ENCODE peak calls at places on chromosomes 12 and 14, in seven cellular contexts. One of them, this sample, is unnamed. For H3K4me1, the result is how much of the 10 kb centered on the place peaks cover.

GRCh38 chr14:105537580-105538474 is 11.4 kb downstream of the TMEM121 start:
- DNase-seq in IMR-90: no peak
- DNase-seq in PC-3: peak
- DNase-seq in NT2/D1: no peak
- DNase-seq in astrocyte: no peak
- DNase-seq in endothelial cell of umbilical vein: no peak
- DNase-seq in mesenchymal stem cell: no peak
- DNase-seq in this sample: peak

GRCh38 chr14:31935406-31935805 is 141.7 kb upstream of the ARHGAP5 start:
- DNase-seq in IMR-90: no peak
- DNase-seq in PC-3: no peak
- DNase-seq in NT2/D1: no peak
- DNase-seq in astrocyte: no peak
- DNase-seq in endothelial cell of umbilical vein: no peak
- DNase-seq in mesenchymal stem cell: no peak
- DNase-seq in this sample: no peak

GRCh38 chr12:129385637-129385990 is 518.2 kb downstream of the TMEM132D start:
- DNase-seq in IMR-90: no peak
- DNase-seq in PC-3: no peak
- DNase-seq in NT2/D1: no peak
- DNase-seq in astrocyte: no peak
- DNase-seq in endothelial cell of umbilical vein: no peak
- DNase-seq in mesenchymal stem cell: no peak
- DNase-seq in this sample: peak

GRCh38 chr12:104582739-104583138 is 126.0 kb downstream of the CHST11 start:
- DNase-seq in IMR-90: no peak
- DNase-seq in PC-3: no peak
- DNase-seq in NT2/D1: no peak
- DNase-seq in astrocyte: no peak
- DNase-seq in endothelial cell of umbilical vein: no peak
- DNase-seq in mesenchymal stem cell: no peak
- DNase-seq in this sample: no peak

GRCh38 chr14:102994689-102995088 is 62.7 kb downstream of the CDC42BPB start:
- DNase-seq in IMR-90: no peak
- DNase-seq in PC-3: no peak
- DNase-seq in NT2/D1: no peak
- DNase-seq in astrocyte: no peak
- DNase-seq in endothelial cell of umbilical vein: no peak
- DNase-seq in mesenchymal stem cell: no peak
- DNase-seq in this sample: no peak

GRCh38 chr14:93375673-93376156 is 28.7 kb downstream of the COX8C start:
- DNase-seq in IMR-90: no peak
- DNase-seq in PC-3: no peak
- DNase-seq in NT2/D1: no peak
- DNase-seq in astrocyte: no peak
- DNase-seq in endothelial cell of umbilical vein: no peak
- DNase-seq in mesenchymal stem cell: no peak
- DNase-seq in this sample: no peak

GRCh38 chr14:66379116-66379515 is 107.1 kb upstream of the CCDC196 start:
- DNase-seq in IMR-90: no peak
- DNase-seq in PC-3: peak
- DNase-seq in NT2/D1: no peak
- DNase-seq in astrocyte: peak
- DNase-seq in endothelial cell of umbilical vein: no peak
- DNase-seq in mesenchymal stem cell: no peak
- DNase-seq in this sample: no peak

GRCh38 chr12:66638666-66639065 is 40.2 kb downstream of the GRIP1 start:
- DNase-seq in IMR-90: no peak
- DNase-seq in PC-3: no peak
- DNase-seq in NT2/D1: no peak
- DNase-seq in astrocyte: no peak
- DNase-seq in endothelial cell of umbilical vein: no peak
- DNase-seq in mesenchymal stem cell: no peak
- DNase-seq in this sample: no peak

GRCh38 chr14:70901218-70901772 is 6.0 kb upstream of the PCNX1 start:
- DNase-seq in IMR-90: peak
- DNase-seq in PC-3: no peak
- DNase-seq in NT2/D1: no peak
- DNase-seq in astrocyte: peak
- DNase-seq in endothelial cell of umbilical vein: no peak
- DNase-seq in mesenchymal stem cell: peak
- DNase-seq in this sample: peak

GRCh38 chr12:130764475-130765185 is 48.5 kb upstream of the RIMBP2 start:
- DNase-seq in IMR-90: peak
- DNase-seq in PC-3: peak
- DNase-seq in NT2/D1: no peak
- DNase-seq in astrocyte: peak
- DNase-seq in endothelial cell of umbilical vein: peak
- DNase-seq in mesenchymal stem cell: peak
- DNase-seq in this sample: peak

GRCh38 chr12:67424784-67425183 is 155.6 kb downstream of the CAND1 start:
- DNase-seq in IMR-90: no peak
- DNase-seq in PC-3: peak
- DNase-seq in NT2/D1: no peak
- DNase-seq in astrocyte: no peak
- DNase-seq in endothelial cell of umbilical vein: no peak
- DNase-seq in mesenchymal stem cell: no peak
- DNase-seq in this sample: no peak

GRCh38 chr12:77163068-77163810 is 97.9 kb upstream of the E2F7 start:
- DNase-seq in IMR-90: no peak
- DNase-seq in PC-3: no peak
- DNase-seq in NT2/D1: no peak
- DNase-seq in astrocyte: no peak
- DNase-seq in endothelial cell of umbilical vein: no peak
- DNase-seq in mesenchymal stem cell: no peak
- DNase-seq in this sample: peak

GRCh38 chr14:56150645-56151345 is 32.6 kb downstream of the PELI2 start:
- DNase-seq in IMR-90: no peak
- DNase-seq in PC-3: no peak
- DNase-seq in NT2/D1: no peak
- DNase-seq in astrocyte: no peak
- DNase-seq in endothelial cell of umbilical vein: no peak
- DNase-seq in mesenchymal stem cell: no peak
- DNase-seq in this sample: no peak

GRCh38 chr14:100709252-100709955 is 17.3 kb upstream of the DLK1 start:
- DNase-seq in IMR-90: peak
- DNase-seq in PC-3: peak
- DNase-seq in NT2/D1: no peak
- DNase-seq in astrocyte: no peak
- DNase-seq in endothelial cell of umbilical vein: peak
- DNase-seq in mesenchymal stem cell: peak
- DNase-seq in this sample: peak

GRCh38 chr12:107731376-107731775 is 29.6 kb downstream of the PRDM4 start:
- DNase-seq in IMR-90: no peak
- DNase-seq in PC-3: peak
- DNase-seq in NT2/D1: no peak
- DNase-seq in astrocyte: no peak
- DNase-seq in endothelial cell of umbilical vein: peak
- DNase-seq in mesenchymal stem cell: no peak
- DNase-seq in this sample: no peak

GRCh38 chr12:12086331-12086730 is 15.6 kb downstream of the BCL2L14 start:
- DNase-seq in IMR-90: no peak
- DNase-seq in PC-3: peak
- DNase-seq in NT2/D1: no peak
- DNase-seq in astrocyte: no peak
- DNase-seq in endothelial cell of umbilical vein: no peak
- DNase-seq in mesenchymal stem cell: no peak
- DNase-seq in this sample: no peak

GRCh38 chr12:96828169-96828789 is 78.8 kb upstream of the NEDD1 start:
- DNase-seq in IMR-90: no peak
- DNase-seq in PC-3: no peak
- DNase-seq in NT2/D1: no peak
- DNase-seq in astrocyte: no peak
- DNase-seq in endothelial cell of umbilical vein: no peak
- DNase-seq in mesenchymal stem cell: no peak
- DNase-seq in this sample: no peak

GRCh38 chr12:89542912-89543592 is 17.2 kb upstream of the POC1B start:
- DNase-seq in IMR-90: peak
- DNase-seq in PC-3: peak
- DNase-seq in NT2/D1: peak
- DNase-seq in astrocyte: peak
- DNase-seq in endothelial cell of umbilical vein: peak
- DNase-seq in mesenchymal stem cell: peak
- DNase-seq in this sample: peak

DNA sequence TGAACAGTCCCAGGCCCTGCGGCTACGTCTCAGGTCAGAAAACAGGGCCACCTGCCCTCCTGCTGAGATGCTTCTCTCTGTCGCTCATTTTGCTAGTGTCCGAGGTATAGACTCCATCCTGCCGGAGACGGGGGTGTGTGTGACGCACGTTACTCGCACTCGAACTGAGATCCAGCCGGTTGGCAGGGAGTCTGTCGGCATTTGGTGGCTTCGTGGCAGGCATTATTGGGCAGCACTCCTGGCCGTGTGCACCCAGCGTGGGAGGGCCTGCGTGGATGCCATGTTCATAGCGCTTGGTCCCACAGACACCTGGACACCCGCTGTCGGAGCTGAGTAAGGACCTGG is 28.4 kb downstream of the AACS start:
- DNase-seq in IMR-90: no peak
- DNase-seq in PC-3: no peak
- DNase-seq in NT2/D1: no peak
- DNase-seq in astrocyte: no peak
- DNase-seq in endothelial cell of umbilical vein: no peak
- DNase-seq in mesenchymal stem cell: no peak
- DNase-seq in this sample: no peak
- H3K4me1 ChIP-seq in IMR-90: under half
- H3K4me1 ChIP-seq in PC-3: under half
- H3K4me1 ChIP-seq in NT2/D1: under half
- H3K4me1 ChIP-seq in astrocyte: under half
- H3K4me1 ChIP-seq in endothelial cell of umbilical vein: under half
- H3K4me1 ChIP-seq in mesenchymal stem cell: under half
- H3K4me1 ChIP-seq in this sample: under half

GRCh38 chr12:125221602-125222001 is 156.4 kb downstream of the AACS start:
- DNase-seq in IMR-90: no peak
- DNase-seq in PC-3: no peak
- DNase-seq in NT2/D1: no peak
- DNase-seq in astrocyte: no peak
- DNase-seq in endothelial cell of umbilical vein: no peak
- DNase-seq in mesenchymal stem cell: no peak
- DNase-seq in this sample: no peak

GRCh38 chr12:125222876-125223275 is 157.6 kb downstream of the AACS start:
- DNase-seq in IMR-90: no peak
- DNase-seq in PC-3: no peak
- DNase-seq in NT2/D1: no peak
- DNase-seq in astrocyte: no peak
- DNase-seq in endothelial cell of umbilical vein: no peak
- DNase-seq in mesenchymal stem cell: no peak
- DNase-seq in this sample: no peak

GRCh38 chr12:125218952-125219351 is 153.7 kb downstream of the AACS start:
- DNase-seq in IMR-90: no peak
- DNase-seq in PC-3: no peak
- DNase-seq in NT2/D1: no peak
- DNase-seq in astrocyte: no peak
- DNase-seq in endothelial cell of umbilical vein: no peak
- DNase-seq in mesenchymal stem cell: no peak
- DNase-seq in this sample: peak

GRCh38 chr12:125217308-125217707 is 152.1 kb downstream of the AACS start:
- DNase-seq in IMR-90: no peak
- DNase-seq in PC-3: no peak
- DNase-seq in NT2/D1: no peak
- DNase-seq in astrocyte: no peak
- DNase-seq in endothelial cell of umbilical vein: no peak
- DNase-seq in mesenchymal stem cell: no peak
- DNase-seq in this sample: no peak

DNA sequence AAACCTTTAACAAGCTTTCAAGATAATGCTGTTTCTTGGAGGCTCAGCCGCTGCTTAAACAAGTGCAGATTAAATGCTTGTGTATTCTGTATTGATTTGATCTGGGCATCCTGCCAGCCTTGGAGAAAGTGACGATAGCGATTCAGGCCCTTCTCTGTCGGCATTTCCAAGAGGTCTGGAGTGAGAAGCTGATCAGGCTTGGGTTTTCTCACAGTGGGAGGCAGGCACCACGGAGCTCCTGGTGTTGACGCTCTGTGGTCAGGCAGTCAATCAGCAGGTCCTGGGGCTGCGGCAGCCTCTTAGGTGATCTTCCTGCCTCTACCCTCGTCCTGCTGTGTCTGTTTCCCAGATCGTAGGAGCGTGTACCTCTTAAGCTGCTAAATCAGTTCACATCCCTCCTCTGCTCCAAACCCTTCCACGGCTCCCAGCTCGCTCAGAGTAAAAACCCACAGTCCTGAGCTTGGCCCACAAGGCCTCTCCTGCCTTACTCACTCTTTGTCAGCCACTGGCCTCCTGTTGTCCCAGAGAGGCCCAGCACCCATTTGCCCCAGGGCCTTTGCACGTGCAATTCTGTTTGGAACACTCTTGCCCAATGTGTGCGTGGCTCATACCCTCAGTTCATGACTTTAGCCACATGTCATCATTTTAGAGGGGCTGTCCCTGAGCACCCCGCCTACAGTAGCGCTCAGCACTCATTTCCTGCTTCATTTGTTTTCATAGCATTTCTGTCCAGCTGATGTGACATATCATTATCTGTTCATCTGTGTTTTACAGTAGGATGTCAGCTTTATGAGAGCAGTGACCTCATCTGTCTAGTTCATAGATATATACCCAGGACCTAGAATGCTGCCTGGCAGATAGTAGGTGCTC is 155.4 kb downstream of the AACS start:
- DNase-seq in IMR-90: no peak
- DNase-seq in PC-3: no peak
- DNase-seq in NT2/D1: no peak
- DNase-seq in astrocyte: no peak
- DNase-seq in endothelial cell of umbilical vein: no peak
- DNase-seq in mesenchymal stem cell: no peak
- DNase-seq in this sample: no peak
- H3K9ac ChIP-seq in IMR-90: no peak
- H3K9ac ChIP-seq in PC-3: no peak
- H3K9ac ChIP-seq in NT2/D1: no peak
- H3K9ac ChIP-seq in astrocyte: no peak
- H3K9ac ChIP-seq in endothelial cell of umbilical vein: no peak
- H3K9ac ChIP-seq in mesenchymal stem cell: no peak
- H3K9ac ChIP-seq in this sample: no peak

GRCh38 chr12:6338955-6339761 is 2.7 kb downstream of the TNFRSF1A start:
- DNase-seq in IMR-90: no peak
- DNase-seq in PC-3: no peak
- DNase-seq in NT2/D1: no peak
- DNase-seq in astrocyte: no peak
- DNase-seq in endothelial cell of umbilical vein: peak
- DNase-seq in mesenchymal stem cell: peak
- DNase-seq in this sample: no peak
- H3K4me3 ChIP-seq in IMR-90: peak
- H3K4me3 ChIP-seq in PC-3: peak
- H3K4me3 ChIP-seq in NT2/D1: peak
- H3K4me3 ChIP-seq in astrocyte: peak
- H3K4me3 ChIP-seq in endothelial cell of umbilical vein: peak
- H3K4me3 ChIP-seq in mesenchymal stem cell: peak
- H3K4me3 ChIP-seq in this sample: peak

DNA sequence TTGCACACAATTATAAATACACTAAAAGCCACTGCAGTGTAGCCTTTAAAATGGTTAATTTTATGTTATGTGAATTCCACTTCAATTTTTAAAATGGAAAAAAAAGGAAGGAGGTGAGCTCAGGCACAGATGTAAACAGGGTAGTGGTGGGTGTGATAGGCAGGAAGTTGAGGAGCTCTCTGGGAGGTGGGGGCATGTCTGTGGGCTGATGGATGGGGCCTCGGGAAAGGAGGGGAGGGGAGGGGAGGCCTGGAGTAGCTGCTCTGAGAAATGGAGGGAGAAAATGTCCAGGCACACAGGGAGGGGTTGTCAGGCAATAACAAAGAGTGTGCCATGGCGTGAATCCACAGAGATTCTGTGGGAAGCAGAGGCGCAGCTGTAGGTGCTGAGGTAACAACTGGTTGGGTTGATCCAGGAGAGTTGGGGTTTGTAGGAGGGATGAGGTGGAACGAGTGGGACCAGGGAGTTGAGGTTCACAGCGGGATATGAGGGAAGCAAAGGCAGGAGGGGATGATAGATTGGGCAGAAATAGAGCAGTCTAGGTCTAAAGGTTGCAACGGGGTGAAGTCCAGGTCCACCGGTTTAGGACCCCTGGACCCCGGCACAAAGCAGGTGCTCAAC is 57.2 kb downstream of the LTBP2 start:
- DNase-seq in IMR-90: no peak
- DNase-seq in PC-3: no peak
- DNase-seq in NT2/D1: no peak
- DNase-seq in astrocyte: no peak
- DNase-seq in endothelial cell of umbilical vein: peak
- DNase-seq in mesenchymal stem cell: no peak
- DNase-seq in this sample: no peak
- H3K4me1 ChIP-seq in IMR-90: under half
- H3K4me1 ChIP-seq in PC-3: under half
- H3K4me1 ChIP-seq in NT2/D1: under half
- H3K4me1 ChIP-seq in astrocyte: under half
- H3K4me1 ChIP-seq in endothelial cell of umbilical vein: under half
- H3K4me1 ChIP-seq in mesenchymal stem cell: under half
- H3K4me1 ChIP-seq in this sample: under half

This sample was measured in adipocyte.